ENCODE peak calls at places on chromosomes 1 and 21, in ten cellular contexts. I is occipital lobe, F is dorsolateral prefrontal cortex, Q is HT-29, D is DMS53, E is adrenal gland, T is A549, S is cardiac fibroblast, K is DMS153, G is activated T-cell treated with anti-CD3 and anti-CD28 coated beads for 1 hour. J is an unnamed sample.

GRCh38 chr21:30408782-30409494 is 13.1 kb downstream of the KRTAP13-1 start:
- DNase-seq in I (no peak), F (no peak), Q (peak), D (peak), E (no peak), T (peak), S (peak), K (peak), G (no peak), J (no peak)

GRCh38 chr21:42616366-42617340 is 36.8 kb upstream of the PDE9A start:
- DNase-seq in I (no peak), F (no peak), Q (no peak), D (no peak), E (no peak), T (no peak), S (no peak), K (no peak), G (no peak), J (no peak)

GRCh38 chr1:21624577-21625389 is 44.4 kb downstream of the RAP1GAP start:
- DNase-seq in I (no peak), F (peak), Q (no peak), D (no peak), E (peak), T (no peak), S (peak), K (no peak), G (no peak), J (no peak)

GRCh38 chr1:230745071-230745470 is 2.1 kb upstream of the CAPN9 start:
- DNase-seq in I (no peak), F (no peak), Q (no peak), D (peak), E (no peak), T (no peak), S (no peak), K (peak), G (no peak), J (no peak)

GRCh38 chr1:19485362-19486187 is at the start of gene CAPZB:
- DNase-seq in I (peak), F (peak), Q (peak), D (peak), E (peak), T (peak), S (peak), K (peak), G (peak), J (peak)

GRCh38 chr1:25617626-25618432 is 1.2 kb downstream of the MAN1C1 start:
- DNase-seq in I (no peak), F (no peak), Q (no peak), D (peak), E (peak), T (no peak), S (no peak), K (no peak), G (no peak), J (no peak)

GRCh38 chr21:45981641-45982255 is at the start of gene COL6A1:
- DNase-seq in I (no peak), F (no peak), Q (no peak), D (peak), E (peak), T (no peak), S (no peak), K (no peak), G (peak), J (peak)

GRCh38 chr1:211335507-211336157 is 9.0 kb downstream of the TRAF5 start:
- DNase-seq in I (no peak), F (no peak), Q (no peak), D (peak), E (no peak), T (no peak), S (no peak), K (peak), G (no peak), J (no peak)

GRCh38 chr1:110150330-110151174 is at the start of gene SLC6A17:
- DNase-seq in I (peak), F (no peak), Q (no peak), D (peak), E (peak), T (peak), S (peak), K (no peak), G (no peak), J (no peak)

GRCh38 chr1:53375440-53375839 is 47.6 kb upstream of the LRP8 start:
- DNase-seq in I (no peak), F (no peak), Q (no peak), D (no peak), E (no peak), T (no peak), S (no peak), K (no peak), G (no peak), J (no peak)

GRCh38 chr1:23718482-23718881 is 24.8 kb upstream of the ELOA start:
- DNase-seq in I (no peak), F (no peak), Q (peak), D (peak), E (no peak), T (peak), S (peak), K (no peak), G (no peak), J (no peak)

GRCh38 chr1:12473596-12474329 is 144.2 kb downstream of the DHRS3 start:
- DNase-seq in I (no peak), F (no peak), Q (no peak), D (no peak), E (peak), T (no peak), S (no peak), K (no peak), G (no peak), J (no peak)

GRCh38 chr1:239952348-239953307 is 139.1 kb upstream of the FMN2 start:
- DNase-seq in I (no peak), F (no peak), Q (peak), D (peak), E (no peak), T (peak), S (no peak), K (no peak), G (no peak), J (no peak)

GRCh38 chr1:17976843-17977242 is 130.8 kb upstream of the IGSF21 start:
- DNase-seq in I (no peak), F (no peak), Q (no peak), D (no peak), E (no peak), T (no peak), S (no peak), K (no peak), G (no peak), J (no peak)

GRCh38 chr1:190679032-190679431 is 201.4 kb upstream of the BRINP3 start:
- DNase-seq in I (no peak), F (no peak), Q (peak), D (peak), E (no peak), T (no peak), S (peak), K (no peak), G (no peak), J (no peak)

GRCh38 chr1:225962440-225962975 is 21.5 kb upstream of the LEFTY2 start:
- DNase-seq in I (no peak), F (no peak), Q (no peak), D (peak), E (peak), T (peak), S (no peak), K (no peak), G (peak), J (peak)

GRCh38 chr1:93842750-93843500 is 36.1 kb downstream of the DNTTIP2 start:
- DNase-seq in I (no peak), F (no peak), Q (no peak), D (no peak), E (no peak), T (no peak), S (peak), K (no peak), G (no peak), J (no peak)

GRCh38 chr1:187157115-187157514 is 328.4 kb downstream of the PLA2G4A start:
- DNase-seq in I (no peak), F (no peak), Q (no peak), D (no peak), E (no peak), T (no peak), S (no peak), K (no peak), G (no peak), J (no peak)

GRCh38 chr1:97017895-97018294 is 296.3 kb downstream of the PTBP2 start:
- DNase-seq in I (no peak), F (no peak), Q (peak), D (peak), E (no peak), T (no peak), S (no peak), K (no peak), G (no peak), J (no peak)

GRCh38 chr1:86137458-86137857 is 19.1 kb downstream of the COL24A1 start:
- DNase-seq in I (no peak), F (no peak), Q (no peak), D (peak), E (no peak), T (no peak), S (peak), K (no peak), G (no peak), J (no peak)

GRCh38 chr1:191284175-191284574 is 806.5 kb upstream of the BRINP3 start:
- DNase-seq in I (no peak), F (no peak), Q (no peak), D (no peak), E (no peak), T (no peak), S (no peak), K (no peak), G (no peak), J (no peak)

GRCh38 chr1:115107501-115108260 is 18.4 kb upstream of the TSPAN2 start:
- DNase-seq in I (no peak), F (no peak), Q (no peak), D (no peak), E (no peak), T (no peak), S (peak), K (no peak), G (no peak), J (no peak)

GRCh38 chr1:148333875-148334338 is 149.2 kb downstream of the PPIAL4G start:
- DNase-seq in I (no peak), F (no peak), Q (no peak), D (peak), E (no peak), T (no peak), S (no peak), K (no peak), G (no peak), J (no peak)

GRCh38 chr21:34813266-34813886 is 144.6 kb downstream of the CLIC6 start:
- DNase-seq in I (no peak), F (no peak), Q (no peak), D (peak), E (no peak), T (no peak), S (peak), K (no peak), G (no peak), J (no peak)

GRCh38 chr1:18901952-18902522 is 318 bp downstream of the ALDH4A1 start:
- DNase-seq in I (no peak), F (no peak), Q (peak), D (peak), E (no peak), T (no peak), S (no peak), K (no peak), G (no peak), J (no peak)

GRCh38 chr1:244311784-244312532 is 139.8 kb downstream of the ADSS2 start:
- DNase-seq in I (no peak), F (no peak), Q (no peak), D (no peak), E (no peak), T (no peak), S (no peak), K (no peak), G (no peak), J (no peak)

GRCh38 chr1:161486806-161487482 is 18.3 kb upstream of the FCGR2A start:
- DNase-seq in I (no peak), F (no peak), Q (peak), D (peak), E (peak), T (peak), S (peak), K (peak), G (peak), J (peak)

GRCh38 chr1:218351617-218352438 is 6.7 kb downstream of the TGFB2 start:
- DNase-seq in I (no peak), F (no peak), Q (no peak), D (peak), E (peak), T (no peak), S (peak), K (no peak), G (no peak), J (no peak)

GRCh38 chr21:35716886-35717285 is 343.4 kb downstream of the SETD4 start:
- DNase-seq in I (no peak), F (no peak), Q (no peak), D (no peak), E (no peak), T (no peak), S (no peak), K (no peak), G (no peak), J (no peak)

GRCh38 chr1:59569198-59569597 is 245.6 kb upstream of the HOOK1 start:
- DNase-seq in I (no peak), F (no peak), Q (no peak), D (no peak), E (no peak), T (no peak), S (no peak), K (no peak), G (no peak), J (no peak)